ENCODE peak calls at places on chromosome X, in eight cellular contexts. V, M, X, A, H, U, Z and R are unnamed samples.

GRCh38 chrX:11770320-11770719 is 12.3 kb downstream of the MSL3 start:
- DNase-seq in M (peak; percentile 59), X (peak; percentile 54), U (peak; percentile 53), H (peak; percentile 45), A (peak; percentile 54), V (peak; percentile 24), Z (peak; percentile 13), R (peak; percentile 65)

GRCh38 chrX:122046815-122047214 is 999.4 kb downstream of the GLUD2 start:
- DNase-seq in U (no peak), H (no peak), Z (no peak), X (no peak), V (no peak), M (no peak), A (no peak), R (no peak)

GRCh38 chrX:119145241-119145653 is 17.6 kb upstream of the KIAA1210 start:
- DNase-seq in X (no peak), A (peak; percentile 31), M (no peak), Z (no peak), H (no peak), V (no peak), U (no peak), R (peak; percentile 3)

GRCh38 chrX:68693481-68694410 is 46.3 kb downstream of the STARD8 start:
- DNase-seq in V (peak; percentile 3), A (peak; percentile 90), U (no peak), Z (peak; percentile 46), M (peak; percentile 1), X (no peak), H (no peak), R (no peak)

GRCh38 chrX:153600032-153600373 is 1.1 kb upstream of the CCNQ start:
- DNase-seq in V (peak; percentile 9), X (no peak), U (no peak), M (peak; percentile 26), A (no peak), H (no peak), Z (peak; percentile 4), R (peak; percentile 8)

GRCh38 chrX:154509455-154509854 is 6.6 kb downstream of the FAM3A start:
- DNase-seq in H (no peak), A (no peak), M (no peak), V (no peak), X (no peak), Z (no peak), U (no peak), R (no peak)

GRCh38 chrX:134908235-134908834 is 82.5 kb upstream of the SMIM10 start:
- DNase-seq in Z (no peak), M (no peak), X (peak; percentile 14), H (no peak), A (no peak), U (no peak), V (no peak), R (no peak)

GRCh38 chrX:133715715-133716114 is 269.7 kb downstream of the GPC3 start:
- DNase-seq in Z (no peak), A (no peak), M (no peak), U (no peak), H (no peak), X (no peak), V (no peak), R (no peak)

GRCh38 chrX:46918434-46918833 is 6.2 kb downstream of the JADE3 start:
- DNase-seq in U (no peak), M (no peak), V (no peak), Z (no peak), A (no peak), X (no peak), H (no peak), R (no peak)

GRCh38 chrX:107449490-107450175 is at the start of gene FRMPD3:
- DNase-seq in H (no peak), X (no peak), U (no peak), V (peak; percentile 5), Z (no peak), A (peak; percentile 51), M (peak; percentile 7), R (no peak)